ENCODE peak calls at places on chromosomes 3 and 15, in five cellular contexts. One of them, this sample, is unnamed.

GRCh38 chr15:94582368-94582767 is 351.0 kb downstream of the MCTP2 start:
- DNase-seq in stimulated activated CD8-positive, alpha-beta memory T cell treated with anti-CD3 and anti-CD28 coated beads, Interleukin-7, amount 100 ng/mL, for 48 hours: no peak
- DNase-seq in AG08395: no peak
- DNase-seq in prostate gland: no peak
- DNase-seq in GM04504: no peak
- DNase-seq in this sample: no peak

GRCh38 chr3:28308196-28308595 is 40.3 kb upstream of the ZCWPW2 start:
- DNase-seq in stimulated activated CD8-positive, alpha-beta memory T cell treated with anti-CD3 and anti-CD28 coated beads, Interleukin-7, amount 100 ng/mL, for 48 hours: no peak
- DNase-seq in AG08395: no peak
- DNase-seq in prostate gland: no peak
- DNase-seq in GM04504: no peak
- DNase-seq in this sample: no peak

GRCh38 chr3:110743202-110743601 is 328.4 kb upstream of the NECTIN3 start:
- DNase-seq in stimulated activated CD8-positive, alpha-beta memory T cell treated with anti-CD3 and anti-CD28 coated beads, Interleukin-7, amount 100 ng/mL, for 48 hours: no peak
- DNase-seq in AG08395: no peak
- DNase-seq in prostate gland: no peak
- DNase-seq in GM04504: no peak
- DNase-seq in this sample: no peak

GRCh38 chr3:121970047-121970446 is 52.0 kb downstream of the ILDR1 start:
- DNase-seq in stimulated activated CD8-positive, alpha-beta memory T cell treated with anti-CD3 and anti-CD28 coated beads, Interleukin-7, amount 100 ng/mL, for 48 hours: no peak
- DNase-seq in AG08395: no peak
- DNase-seq in prostate gland: peak
- DNase-seq in GM04504: no peak
- DNase-seq in this sample: no peak

GRCh38 chr15:79682851-79683288 is 213.9 kb downstream of the MTHFS start:
- DNase-seq in stimulated activated CD8-positive, alpha-beta memory T cell treated with anti-CD3 and anti-CD28 coated beads, Interleukin-7, amount 100 ng/mL, for 48 hours: no peak
- DNase-seq in AG08395: peak
- DNase-seq in prostate gland: no peak
- DNase-seq in GM04504: peak
- DNase-seq in this sample: no peak

GRCh38 chr15:27833178-27833577 is 265.9 kb downstream of the OCA2 start:
- DNase-seq in stimulated activated CD8-positive, alpha-beta memory T cell treated with anti-CD3 and anti-CD28 coated beads, Interleukin-7, amount 100 ng/mL, for 48 hours: no peak
- DNase-seq in AG08395: no peak
- DNase-seq in prostate gland: no peak
- DNase-seq in GM04504: no peak
- DNase-seq in this sample: no peak

GRCh38 chr3:129602309-129602708 is 4.2 kb downstream of the PLXND1 start:
- DNase-seq in stimulated activated CD8-positive, alpha-beta memory T cell treated with anti-CD3 and anti-CD28 coated beads, Interleukin-7, amount 100 ng/mL, for 48 hours: no peak
- DNase-seq in AG08395: no peak
- DNase-seq in prostate gland: no peak
- DNase-seq in GM04504: no peak
- DNase-seq in this sample: no peak

GRCh38 chr15:99616129-99616528 is 50.3 kb downstream of the MEF2A start:
- DNase-seq in stimulated activated CD8-positive, alpha-beta memory T cell treated with anti-CD3 and anti-CD28 coated beads, Interleukin-7, amount 100 ng/mL, for 48 hours: no peak
- DNase-seq in AG08395: no peak
- DNase-seq in prostate gland: no peak
- DNase-seq in GM04504: no peak
- DNase-seq in this sample: no peak

GRCh38 chr3:48285675-48286074 is 44.8 kb downstream of the ZNF589 start:
- DNase-seq in stimulated activated CD8-positive, alpha-beta memory T cell treated with anti-CD3 and anti-CD28 coated beads, Interleukin-7, amount 100 ng/mL, for 48 hours: no peak
- DNase-seq in AG08395: no peak
- DNase-seq in prostate gland: peak
- DNase-seq in GM04504: no peak
- DNase-seq in this sample: no peak

GRCh38 chr15:70854669-70854976 is 666 bp upstream of the LARP6 start:
- DNase-seq in stimulated activated CD8-positive, alpha-beta memory T cell treated with anti-CD3 and anti-CD28 coated beads, Interleukin-7, amount 100 ng/mL, for 48 hours: no peak
- DNase-seq in AG08395: peak
- DNase-seq in prostate gland: no peak
- DNase-seq in GM04504: no peak
- DNase-seq in this sample: no peak

GRCh38 chr3:149339931-149340309 is 6.5 kb upstream of the TM4SF18 start:
- DNase-seq in stimulated activated CD8-positive, alpha-beta memory T cell treated with anti-CD3 and anti-CD28 coated beads, Interleukin-7, amount 100 ng/mL, for 48 hours: no peak
- DNase-seq in AG08395: peak
- DNase-seq in prostate gland: peak
- DNase-seq in GM04504: peak
- DNase-seq in this sample: no peak

GRCh38 chr3:107212709-107213664 is 164.3 kb upstream of the CCDC54 start:
- DNase-seq in stimulated activated CD8-positive, alpha-beta memory T cell treated with anti-CD3 and anti-CD28 coated beads, Interleukin-7, amount 100 ng/mL, for 48 hours: no peak
- DNase-seq in AG08395: no peak
- DNase-seq in prostate gland: no peak
- DNase-seq in GM04504: no peak
- DNase-seq in this sample: no peak

GRCh38 chr15:44537728-44538240 is 837 bp downstream of the EIF3J start:
- DNase-seq in stimulated activated CD8-positive, alpha-beta memory T cell treated with anti-CD3 and anti-CD28 coated beads, Interleukin-7, amount 100 ng/mL, for 48 hours: no peak
- DNase-seq in AG08395: no peak
- DNase-seq in prostate gland: no peak
- DNase-seq in GM04504: no peak
- DNase-seq in this sample: no peak

GRCh38 chr3:64188810-64189560 is 36.3 kb downstream of the PRICKLE2 start:
- DNase-seq in stimulated activated CD8-positive, alpha-beta memory T cell treated with anti-CD3 and anti-CD28 coated beads, Interleukin-7, amount 100 ng/mL, for 48 hours: no peak
- DNase-seq in AG08395: peak
- DNase-seq in prostate gland: peak
- DNase-seq in GM04504: peak
- DNase-seq in this sample: no peak

GRCh38 chr3:47347217-47347801 is 33.5 kb upstream of the PTPN23 start:
- DNase-seq in stimulated activated CD8-positive, alpha-beta memory T cell treated with anti-CD3 and anti-CD28 coated beads, Interleukin-7, amount 100 ng/mL, for 48 hours: no peak
- DNase-seq in AG08395: peak
- DNase-seq in prostate gland: no peak
- DNase-seq in GM04504: peak
- DNase-seq in this sample: no peak

GRCh38 chr15:78695849-78696248 is 54.8 kb upstream of the CHRNB4 start:
- DNase-seq in stimulated activated CD8-positive, alpha-beta memory T cell treated with anti-CD3 and anti-CD28 coated beads, Interleukin-7, amount 100 ng/mL, for 48 hours: no peak
- DNase-seq in AG08395: no peak
- DNase-seq in prostate gland: no peak
- DNase-seq in GM04504: no peak
- DNase-seq in this sample: no peak

GRCh38 chr3:142849148-142849547 is 39.7 kb downstream of the PCOLCE2 start:
- DNase-seq in stimulated activated CD8-positive, alpha-beta memory T cell treated with anti-CD3 and anti-CD28 coated beads, Interleukin-7, amount 100 ng/mL, for 48 hours: no peak
- DNase-seq in AG08395: no peak
- DNase-seq in prostate gland: no peak
- DNase-seq in GM04504: no peak
- DNase-seq in this sample: no peak

GRCh38 chr3:10249833-10250232 is 1.6 kb downstream of the TATDN2 start:
- DNase-seq in stimulated activated CD8-positive, alpha-beta memory T cell treated with anti-CD3 and anti-CD28 coated beads, Interleukin-7, amount 100 ng/mL, for 48 hours: no peak
- DNase-seq in AG08395: no peak
- DNase-seq in prostate gland: no peak
- DNase-seq in GM04504: no peak
- DNase-seq in this sample: no peak

GRCh38 chr3:137792633-137793271 is 28.6 kb downstream of the SOX14 start:
- DNase-seq in stimulated activated CD8-positive, alpha-beta memory T cell treated with anti-CD3 and anti-CD28 coated beads, Interleukin-7, amount 100 ng/mL, for 48 hours: no peak
- DNase-seq in AG08395: peak
- DNase-seq in prostate gland: no peak
- DNase-seq in GM04504: peak
- DNase-seq in this sample: no peak

GRCh38 chr3:154214320-154214719 is 93.1 kb downstream of the ARHGEF26 start:
- DNase-seq in stimulated activated CD8-positive, alpha-beta memory T cell treated with anti-CD3 and anti-CD28 coated beads, Interleukin-7, amount 100 ng/mL, for 48 hours: no peak
- DNase-seq in AG08395: peak
- DNase-seq in prostate gland: no peak
- DNase-seq in GM04504: no peak
- DNase-seq in this sample: no peak

GRCh38 chr3:7204848-7205156 is 343.9 kb downstream of the GRM7 start:
- DNase-seq in stimulated activated CD8-positive, alpha-beta memory T cell treated with anti-CD3 and anti-CD28 coated beads, Interleukin-7, amount 100 ng/mL, for 48 hours: no peak
- DNase-seq in AG08395: no peak
- DNase-seq in prostate gland: no peak
- DNase-seq in GM04504: no peak
- DNase-seq in this sample: no peak

GRCh38 chr15:29095746-29096145 is 173.9 kb downstream of the NSMCE3 start:
- DNase-seq in stimulated activated CD8-positive, alpha-beta memory T cell treated with anti-CD3 and anti-CD28 coated beads, Interleukin-7, amount 100 ng/mL, for 48 hours: no peak
- DNase-seq in AG08395: no peak
- DNase-seq in prostate gland: no peak
- DNase-seq in GM04504: no peak
- DNase-seq in this sample: no peak

GRCh38 chr3:194967126-194968117 is 281.7 kb downstream of the FAM43A start:
- DNase-seq in stimulated activated CD8-positive, alpha-beta memory T cell treated with anti-CD3 and anti-CD28 coated beads, Interleukin-7, amount 100 ng/mL, for 48 hours: no peak
- DNase-seq in AG08395: peak
- DNase-seq in prostate gland: no peak
- DNase-seq in GM04504: no peak
- DNase-seq in this sample: no peak

This sample was measured in naive thymus-derived CD8-positive, alpha-beta T cell.